ENCODE peak calls at places on chromosome 11, in ten cellular contexts. W is amniotic stem cell, P is thoracic aorta, J is lower leg skin, F is BJ, K is HFFc6, U is IMR-90, O is KG1, B is hypothalamus, I is psoas muscle. Y is an unnamed sample.

GRCh38 chr11:73017024-73017751 is 124.9 kb downstream of the FCHSD2 start:
- DNase-seq in F (no peak), W (no peak), U (no peak), J (no peak), K (no peak), O (no peak), B (no peak), I (no peak), P (no peak), Y (no peak)

GRCh38 chr11:62005231-62005661 is 37.8 kb upstream of the FTH1 start:
- DNase-seq in I (no peak), F (no peak), K (no peak), B (peak; percentile 38), O (no peak), J (peak; percentile 60), U (no peak), P (no peak), W (no peak), Y (no peak)

GRCh38 chr11:9769621-9770020 is 105.7 kb downstream of the SWAP70 start:
- DNase-seq in I (no peak), K (no peak), F (no peak), B (no peak), J (peak; percentile 20), O (no peak), P (no peak), W (no peak), U (no peak), Y (no peak)

GRCh38 chr11:82007536-82007935 is 726.1 kb downstream of the FAM181B start:
- DNase-seq in W (no peak), U (no peak), F (no peak), J (no peak), B (no peak), P (no peak), I (no peak), O (no peak), K (no peak), Y (no peak)

GRCh38 chr11:2778630-2779498 is 79.1 kb upstream of the KCNQ1OT1 start:
- DNase-seq in I (peak; percentile 67), O (no peak), J (peak; percentile 92), P (peak; percentile 12), B (peak; percentile 70), F (peak; percentile 21), K (peak; percentile 71), W (no peak), U (peak; percentile 63), Y (no peak)

GRCh38 chr11:128783513-128783912 is 83.6 kb downstream of the KCNJ1 start:
- DNase-seq in B (no peak), K (no peak), P (no peak), F (no peak), I (no peak), W (no peak), U (no peak), J (no peak), O (no peak), Y (no peak)

GRCh38 chr11:86741489-86742435 is 58.6 kb upstream of the PRSS23 start:
- DNase-seq in O (no peak), B (no peak), W (peak; percentile 51), J (no peak), P (no peak), I (no peak), U (peak; percentile 95), K (peak; percentile 92), F (no peak), Y (peak; percentile 89)

GRCh38 chr11:12808519-12808918 is 134.3 kb downstream of the TEAD1 start:
- DNase-seq in U (peak; percentile 76), W (no peak), P (no peak), F (no peak), K (peak; percentile 61), B (no peak), I (no peak), J (no peak), O (no peak), Y (no peak)

GRCh38 chr11:128493570-128493965 is 93.8 kb downstream of the ETS1 start:
- DNase-seq in F (no peak), W (no peak), O (no peak), I (no peak), P (no peak), J (no peak), U (peak; percentile 65), B (no peak), K (no peak), Y (no peak)

Y was measured in Panc1.